ENCODE peak calls at places on chromosomes 12 and 14, in nine cellular contexts. O is endothelial cell of umbilical vein, S is stomach, C is prostate gland, T is HCT116, A is HepG2, Y is sigmoid colon, J is K562, R is H1. X is an unnamed sample.

GRCh38 chr14:98623806-98624430 is 648.1 kb downstream of the BCL11B start:
- DNase-seq in S (no peak), R (no peak), C (no peak), A (no peak), Y (no peak), J (no peak), O (no peak), T (no peak), X (peak; percentile 68)

GRCh38 chr12:131038961-131039360 is 85.3 kb downstream of the ADGRD1 start:
- DNase-seq in T (no peak), S (no peak), J (no peak), A (no peak), C (no peak), O (no peak), R (no peak), Y (no peak), X (no peak)

GRCh38 chr12:56129210-56129691 is 1.2 kb downstream of the ESYT1 start:
- DNase-seq in O (peak; percentile 51), T (no peak), J (peak; percentile 79), A (no peak), R (peak; percentile 72), S (peak; percentile 70), Y (peak; percentile 88), C (peak; percentile 45), X (no peak)

GRCh38 chr12:10310926-10311705 is 3.4 kb downstream of the KLRD1 start:
- DNase-seq in J (no peak), A (no peak), S (no peak), R (no peak), Y (no peak), C (no peak), T (no peak), O (peak; percentile 87), X (no peak)

GRCh38 chr12:98344630-98345029 is 170.8 kb upstream of the TMPO start:
- DNase-seq in T (no peak), A (no peak), C (no peak), O (no peak), Y (no peak), S (no peak), R (no peak), J (no peak), X (peak; percentile 45)

GRCh38 chr12:63752283-63752682 is 27.4 kb upstream of the RXYLT1 start:
- DNase-seq in C (no peak), S (no peak), O (no peak), J (no peak), Y (no peak), A (no peak), T (no peak), R (no peak), X (no peak)

GRCh38 chr12:118544569-118544968 is 168.2 kb downstream of the SUDS3 start:
- DNase-seq in Y (no peak), C (no peak), S (no peak), O (no peak), A (peak; percentile 50), J (no peak), T (peak; percentile 70), R (no peak), X (no peak)

GRCh38 chr12:109768901-109769670 is 55.5 kb downstream of the FAM222A start:
- DNase-seq in T (no peak), J (no peak), Y (peak; percentile 59), R (peak; percentile 43), O (no peak), S (peak; percentile 23), C (no peak), A (no peak), X (no peak)

GRCh38 chr14:68293404-68293803 is 473.8 kb downstream of the RAD51B start:
- DNase-seq in O (peak; percentile 21), R (no peak), T (no peak), J (no peak), C (no peak), A (no peak), S (no peak), Y (no peak), X (no peak)

GRCh38 chr12:53750812-53751335 is 905 bp downstream of the CISTR start:
- DNase-seq in T (no peak), A (no peak), C (no peak), J (peak; percentile 26), R (peak; percentile 67), S (no peak), O (no peak), Y (no peak), X (no peak)

GRCh38 chr14:22428681-22429315 is 160.2 kb downstream of the DAD1 start:
- DNase-seq in R (no peak), Y (no peak), S (no peak), O (peak; percentile 78), C (no peak), J (peak; percentile 10), T (no peak), A (no peak), X (no peak)

GRCh38 chr12:79374543-79374942 is 316.2 kb downstream of the PAWR start:
- DNase-seq in Y (no peak), C (no peak), O (no peak), S (no peak), A (no peak), T (no peak), R (no peak), J (no peak), X (no peak)

GRCh38 chr12:49049566-49050224 is 10.9 kb downstream of the KMT2D start:
- DNase-seq in T (no peak), J (no peak), C (no peak), A (no peak), Y (no peak), S (no peak), R (no peak), O (peak; percentile 25), X (no peak)

GRCh38 chr12:121804417-121805111 is 755 bp downstream of the SETD1B start:
- DNase-seq in J (no peak), Y (peak; percentile 74), R (no peak), T (no peak), A (peak; percentile 55), C (no peak), O (peak; percentile 39), S (no peak), X (no peak)

GRCh38 chr12:11877869-11878780 is 192.6 kb upstream of the BCL2L14 start:
- DNase-seq in T (no peak), J (no peak), A (no peak), R (no peak), C (no peak), O (peak; percentile 84), Y (peak; percentile 81), S (peak; percentile 57), X (no peak)

GRCh38 chr12:100266802-100267602 is at the start of the genes DEPDC4 and SCYL2:
- DNase-seq in A (peak; percentile 88), O (peak; percentile 98), T (peak; percentile 92), R (peak; percentile 99), S (peak; percentile 97), Y (peak; percentile 99), C (peak; percentile 98), J (peak; percentile 96), X (peak; percentile 99)
- TF ChIP-seq POLR2A in A (peak; percentile 72), O (peak; percentile 42), T (peak; percentile 34), R (no peak), S (no peak), Y (peak; percentile 58), C (peak; percentile 81), J (peak; percentile 90), X (peak; percentile 4)

GRCh38 chr14:103696466-103697071 is 18.7 kb downstream of the XRCC3 start:
- DNase-seq in R (no peak), J (no peak), C (no peak), Y (peak; percentile 90), O (peak; percentile 71), A (no peak), S (no peak), T (no peak), X (no peak)
- TF ChIP-seq POLR2AphosphoS5 in R (no peak), J (no peak), C (no peak), Y (peak; percentile 14), O (peak; percentile 42), A (no peak), S (peak; percentile 6), T (no peak), X (peak; percentile 31)

DNA sequence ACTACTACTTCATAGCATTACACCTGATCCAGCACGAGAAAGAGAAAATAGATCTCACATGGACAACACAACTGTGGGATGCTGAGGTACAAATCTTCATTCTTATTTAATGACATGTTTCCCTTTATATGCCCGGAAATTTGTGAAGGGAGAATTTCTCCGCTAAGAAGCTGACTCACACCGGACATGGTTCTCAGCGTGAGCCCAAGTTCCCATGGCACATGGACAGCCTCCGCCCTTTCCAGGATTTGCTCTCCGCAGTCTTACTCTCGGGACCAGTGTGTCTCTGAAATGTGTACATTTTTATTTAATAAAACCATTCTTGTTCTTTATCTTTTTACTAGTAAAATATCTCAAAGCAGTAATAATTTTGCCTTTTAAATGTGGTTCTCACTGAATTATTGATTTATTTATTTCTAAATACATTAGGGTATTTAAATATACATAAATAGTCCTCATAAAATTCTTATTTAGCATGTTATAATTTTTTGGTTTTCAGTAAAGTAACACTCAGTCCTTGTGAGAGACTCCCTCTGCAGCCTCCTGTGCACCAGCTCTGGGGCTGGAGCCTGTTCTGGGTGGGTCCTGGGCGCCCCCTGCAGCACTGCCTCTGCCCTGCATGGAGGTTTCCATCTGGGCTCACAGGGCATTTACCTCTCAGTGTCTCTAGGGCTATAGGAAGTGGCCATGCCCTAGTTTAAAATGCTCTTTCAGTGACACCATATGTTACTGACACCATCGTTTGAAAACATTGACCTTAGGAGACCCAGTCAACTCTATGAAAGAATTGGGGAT is 1155.0 kb downstream of the TMEM121 start:
- DNase-seq in C (no peak), O (no peak), T (no peak), R (no peak), S (no peak), J (no peak), Y (no peak), A (no peak), X (peak; percentile 45)
- TF ChIP-seq CTCF in C (no peak), O (no peak), T (no peak), R (no peak), S (no peak), J (no peak), Y (no peak), A (peak; percentile 11), X (no peak)

GRCh38 chr12:51008329-51008728 is 17.9 kb downstream of the SLC11A2 start:
- DNase-seq in A (no peak), O (no peak), S (no peak), R (no peak), T (no peak), J (no peak), Y (no peak), C (no peak), X (no peak)

GRCh38 chr12:51011960-51012359 is 14.2 kb downstream of the SLC11A2 start:
- DNase-seq in A (no peak), Y (no peak), J (no peak), O (no peak), S (no peak), C (no peak), R (no peak), T (no peak), X (no peak)

GRCh38 chr12:51012570-51013236 is 13.5 kb downstream of the SLC11A2 start:
- DNase-seq in J (no peak), Y (no peak), O (no peak), R (no peak), T (no peak), C (no peak), A (no peak), S (no peak), X (no peak)

GRCh38 chr12:51005671-51006070 is 20.5 kb downstream of the SLC11A2 start:
- DNase-seq in J (no peak), S (no peak), R (no peak), T (no peak), O (no peak), C (peak; percentile 59), A (no peak), Y (no peak), X (no peak)

DNA sequence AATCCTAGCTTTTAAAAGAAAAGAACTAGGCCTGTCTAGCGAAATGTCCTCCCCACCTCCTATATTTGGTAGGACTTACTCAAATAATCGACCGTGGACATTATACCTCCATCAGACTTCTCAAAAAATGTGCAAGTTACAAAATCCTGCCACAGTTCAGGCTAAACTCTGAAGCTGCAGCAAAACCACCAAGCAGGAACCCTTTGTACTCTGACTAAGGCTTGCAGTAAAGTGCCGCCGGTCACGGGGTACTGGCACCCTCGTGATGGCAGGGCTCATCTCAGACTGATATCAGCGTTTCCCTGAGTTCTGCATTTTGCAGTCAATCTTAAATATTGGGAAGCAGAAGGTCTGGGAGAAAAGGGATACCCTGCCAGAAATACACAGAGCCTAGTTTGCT is 17.1 kb downstream of the SLC11A2 start:
- DNase-seq in O (no peak), J (no peak), S (peak; percentile 42), C (peak; percentile 71), Y (peak; percentile 83), T (no peak), A (no peak), R (no peak), X (no peak)
- TF ChIP-seq POLR2A in O (no peak), J (no peak), S (no peak), C (no peak), Y (no peak), T (no peak), A (no peak), R (no peak), X (no peak)

X was measured in esophagus muscularis mucosa.